ENCODE peak calls at places on chromosome 21, in ten cellular contexts. One of them, this sample, is unnamed.

GRCh38 chr21:27362249-27362648 is 395.4 kb upstream of the ADAMTS5 start:
- DNase-seq in PC-3: peak
- DNase-seq in IMR-90: no peak
- DNase-seq in GM06990: no peak
- DNase-seq in GM23338: peak
- DNase-seq in RWPE1: no peak
- DNase-seq in heart right ventricle: no peak
- DNase-seq in cardiac fibroblast: peak
- DNase-seq in MCF 10A: peak
- DNase-seq in heart left ventricle: no peak
- DNase-seq in this sample: no peak

GRCh38 chr21:35335951-35336446 is 286.9 kb upstream of the RUNX1 start:
- DNase-seq in RWPE1: no peak
- DNase-seq in heart right ventricle: no peak
- DNase-seq in heart left ventricle: no peak
- DNase-seq in PC-3: no peak
- DNase-seq in IMR-90: no peak
- DNase-seq in GM06990: no peak
- DNase-seq in MCF 10A: no peak
- DNase-seq in cardiac fibroblast: no peak
- DNase-seq in GM23338: no peak
- DNase-seq in this sample: no peak

GRCh38 chr21:16305686-16306085 is 575.9 kb downstream of the USP25 start:
- DNase-seq in GM06990: no peak
- DNase-seq in heart left ventricle: no peak
- DNase-seq in cardiac fibroblast: peak
- DNase-seq in heart right ventricle: no peak
- DNase-seq in PC-3: no peak
- DNase-seq in RWPE1: no peak
- DNase-seq in MCF 10A: no peak
- DNase-seq in GM23338: no peak
- DNase-seq in IMR-90: no peak
- DNase-seq in this sample: no peak

GRCh38 chr21:28834335-28835238 is 158.1 kb downstream of the LTN1 start:
- DNase-seq in GM23338: peak
- DNase-seq in cardiac fibroblast: no peak
- DNase-seq in GM06990: no peak
- DNase-seq in IMR-90: no peak
- DNase-seq in MCF 10A: no peak
- DNase-seq in PC-3: no peak
- DNase-seq in RWPE1: no peak
- DNase-seq in heart left ventricle: no peak
- DNase-seq in heart right ventricle: no peak
- DNase-seq in this sample: no peak

GRCh38 chr21:23639726-23640125 is 1967.6 kb downstream of the MRPL39 start:
- DNase-seq in PC-3: peak
- DNase-seq in RWPE1: peak
- DNase-seq in heart right ventricle: no peak
- DNase-seq in heart left ventricle: no peak
- DNase-seq in IMR-90: no peak
- DNase-seq in GM23338: no peak
- DNase-seq in cardiac fibroblast: no peak
- DNase-seq in MCF 10A: peak
- DNase-seq in GM06990: no peak
- DNase-seq in this sample: no peak

GRCh38 chr21:45309541-45310381 is 22.1 kb upstream of the POFUT2 start:
- DNase-seq in PC-3: no peak
- DNase-seq in heart left ventricle: peak
- DNase-seq in IMR-90: no peak
- DNase-seq in heart right ventricle: no peak
- DNase-seq in GM23338: no peak
- DNase-seq in cardiac fibroblast: no peak
- DNase-seq in MCF 10A: no peak
- DNase-seq in RWPE1: no peak
- DNase-seq in GM06990: no peak
- DNase-seq in this sample: no peak

GRCh38 chr21:35904995-35905972 is 155.0 kb downstream of the SETD4 start:
- DNase-seq in MCF 10A: peak
- DNase-seq in GM23338: no peak
- DNase-seq in heart left ventricle: peak
- DNase-seq in GM06990: no peak
- DNase-seq in heart right ventricle: no peak
- DNase-seq in RWPE1: no peak
- DNase-seq in cardiac fibroblast: peak
- DNase-seq in IMR-90: no peak
- DNase-seq in PC-3: no peak
- DNase-seq in this sample: no peak

GRCh38 chr21:35942211-35943144 is 117.8 kb downstream of the SETD4 start:
- DNase-seq in RWPE1: no peak
- DNase-seq in GM06990: no peak
- DNase-seq in IMR-90: no peak
- DNase-seq in GM23338: no peak
- DNase-seq in MCF 10A: no peak
- DNase-seq in heart right ventricle: no peak
- DNase-seq in PC-3: no peak
- DNase-seq in heart left ventricle: no peak
- DNase-seq in cardiac fibroblast: no peak
- DNase-seq in this sample: no peak

GRCh38 chr21:45747802-45748445 is 104.4 kb downstream of the PCBP3 start:
- DNase-seq in heart right ventricle: no peak
- DNase-seq in GM06990: no peak
- DNase-seq in cardiac fibroblast: peak
- DNase-seq in RWPE1: peak
- DNase-seq in MCF 10A: peak
- DNase-seq in PC-3: peak
- DNase-seq in heart left ventricle: no peak
- DNase-seq in IMR-90: peak
- DNase-seq in GM23338: peak
- DNase-seq in this sample: no peak

GRCh38 chr21:45029298-45029967 is 44.9 kb upstream of the ADARB1 start:
- DNase-seq in RWPE1: no peak
- DNase-seq in heart right ventricle: no peak
- DNase-seq in PC-3: no peak
- DNase-seq in IMR-90: no peak
- DNase-seq in GM06990: no peak
- DNase-seq in MCF 10A: no peak
- DNase-seq in cardiac fibroblast: peak
- DNase-seq in heart left ventricle: peak
- DNase-seq in GM23338: peak
- DNase-seq in this sample: no peak

GRCh38 chr21:31459457-31459856 is 115.4 kb upstream of the TIAM1 start:
- DNase-seq in GM23338: peak
- DNase-seq in RWPE1: no peak
- DNase-seq in heart left ventricle: no peak
- DNase-seq in MCF 10A: peak
- DNase-seq in cardiac fibroblast: no peak
- DNase-seq in GM06990: no peak
- DNase-seq in PC-3: no peak
- DNase-seq in IMR-90: no peak
- DNase-seq in heart right ventricle: no peak
- DNase-seq in this sample: no peak
- TF ChIP-seq CTCF in GM23338: peak
- TF ChIP-seq CTCF in RWPE1: no peak
- TF ChIP-seq CTCF in heart left ventricle: no peak
- TF ChIP-seq CTCF in MCF 10A: peak
- TF ChIP-seq CTCF in cardiac fibroblast: no peak
- TF ChIP-seq CTCF in GM06990: no peak
- TF ChIP-seq CTCF in PC-3: peak
- TF ChIP-seq CTCF in IMR-90: no peak
- TF ChIP-seq CTCF in heart right ventricle: no peak
- TF ChIP-seq CTCF in this sample: no peak

GRCh38 chr21:20045197-20045596 is 953.0 kb upstream of the NCAM2 start:
- DNase-seq in cardiac fibroblast: no peak
- DNase-seq in MCF 10A: no peak
- DNase-seq in heart left ventricle: no peak
- DNase-seq in heart right ventricle: no peak
- DNase-seq in IMR-90: no peak
- DNase-seq in RWPE1: no peak
- DNase-seq in PC-3: no peak
- DNase-seq in GM23338: no peak
- DNase-seq in GM06990: no peak
- DNase-seq in this sample: no peak

GRCh38 chr21:20040768-20041167 is 957.4 kb upstream of the NCAM2 start:
- DNase-seq in heart right ventricle: no peak
- DNase-seq in GM06990: no peak
- DNase-seq in cardiac fibroblast: peak
- DNase-seq in IMR-90: no peak
- DNase-seq in MCF 10A: peak
- DNase-seq in PC-3: peak
- DNase-seq in heart left ventricle: no peak
- DNase-seq in RWPE1: no peak
- DNase-seq in GM23338: peak
- DNase-seq in this sample: no peak
- TF ChIP-seq CTCF in heart right ventricle: no peak
- TF ChIP-seq CTCF in GM06990: peak
- TF ChIP-seq CTCF in cardiac fibroblast: no peak
- TF ChIP-seq CTCF in IMR-90: no peak
- TF ChIP-seq CTCF in MCF 10A: peak
- TF ChIP-seq CTCF in PC-3: peak
- TF ChIP-seq CTCF in heart left ventricle: peak
- TF ChIP-seq CTCF in RWPE1: no peak
- TF ChIP-seq CTCF in GM23338: peak
- TF ChIP-seq CTCF in this sample: no peak

DNA sequence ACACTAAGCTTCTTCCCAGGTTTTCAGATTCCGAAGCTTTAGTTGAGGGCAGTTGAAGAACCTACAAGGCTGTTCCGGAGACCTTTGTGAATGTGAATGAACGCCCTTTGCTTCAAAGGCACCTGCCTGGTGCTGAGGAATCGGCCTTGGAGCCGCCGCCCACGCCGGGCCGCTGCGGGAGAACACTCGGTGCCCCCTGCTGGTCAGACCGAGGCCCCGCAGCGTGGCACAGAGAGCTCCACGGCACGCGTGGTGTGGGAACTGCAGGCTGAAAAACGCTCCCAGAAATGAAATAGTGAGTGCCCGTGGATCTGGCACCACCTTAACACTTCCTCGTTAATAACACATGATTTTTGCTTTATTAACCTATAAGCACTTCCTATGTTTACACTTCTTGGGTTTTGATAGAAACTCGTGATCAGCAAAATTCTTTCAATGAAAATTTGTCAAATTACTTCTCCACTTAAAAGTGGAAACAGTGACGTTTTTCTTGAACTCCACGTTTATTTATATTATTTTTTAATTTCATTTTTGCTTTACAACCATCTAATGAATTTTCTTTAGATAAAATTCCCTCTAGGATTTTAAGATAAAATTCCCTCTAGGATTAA is 460.6 kb downstream of the DSCAM start:
- DNase-seq in cardiac fibroblast: no peak
- DNase-seq in heart right ventricle: peak
- DNase-seq in MCF 10A: peak
- DNase-seq in RWPE1: peak
- DNase-seq in GM23338: peak
- DNase-seq in PC-3: peak
- DNase-seq in heart left ventricle: peak
- DNase-seq in IMR-90: no peak
- DNase-seq in GM06990: no peak
- DNase-seq in this sample: peak
- TF ChIP-seq CTCF in cardiac fibroblast: peak
- TF ChIP-seq CTCF in heart right ventricle: peak
- TF ChIP-seq CTCF in MCF 10A: peak
- TF ChIP-seq CTCF in RWPE1: peak
- TF ChIP-seq CTCF in GM23338: peak
- TF ChIP-seq CTCF in PC-3: peak
- TF ChIP-seq CTCF in heart left ventricle: peak
- TF ChIP-seq CTCF in IMR-90: peak
- TF ChIP-seq CTCF in GM06990: peak
- TF ChIP-seq CTCF in this sample: peak

GRCh38 chr21:17512245-17513213 is at the start of gene CXADR:
- DNase-seq in heart left ventricle: peak
- DNase-seq in GM23338: peak
- DNase-seq in heart right ventricle: peak
- DNase-seq in PC-3: peak
- DNase-seq in cardiac fibroblast: peak
- DNase-seq in IMR-90: no peak
- DNase-seq in RWPE1: peak
- DNase-seq in GM06990: peak
- DNase-seq in MCF 10A: peak
- DNase-seq in this sample: peak

GRCh38 chr21:17519208-17519738 is 6.4 kb downstream of the CXADR start:
- DNase-seq in IMR-90: no peak
- DNase-seq in GM23338: no peak
- DNase-seq in heart left ventricle: no peak
- DNase-seq in RWPE1: no peak
- DNase-seq in cardiac fibroblast: no peak
- DNase-seq in GM06990: no peak
- DNase-seq in MCF 10A: no peak
- DNase-seq in heart right ventricle: no peak
- DNase-seq in PC-3: no peak
- DNase-seq in this sample: no peak

GRCh38 chr21:17514124-17514481 is 1.3 kb downstream of the CXADR start:
- DNase-seq in MCF 10A: peak
- DNase-seq in heart right ventricle: no peak
- DNase-seq in IMR-90: no peak
- DNase-seq in cardiac fibroblast: peak
- DNase-seq in GM06990: no peak
- DNase-seq in PC-3: peak
- DNase-seq in heart left ventricle: no peak
- DNase-seq in RWPE1: peak
- DNase-seq in GM23338: peak
- DNase-seq in this sample: no peak

DNA sequence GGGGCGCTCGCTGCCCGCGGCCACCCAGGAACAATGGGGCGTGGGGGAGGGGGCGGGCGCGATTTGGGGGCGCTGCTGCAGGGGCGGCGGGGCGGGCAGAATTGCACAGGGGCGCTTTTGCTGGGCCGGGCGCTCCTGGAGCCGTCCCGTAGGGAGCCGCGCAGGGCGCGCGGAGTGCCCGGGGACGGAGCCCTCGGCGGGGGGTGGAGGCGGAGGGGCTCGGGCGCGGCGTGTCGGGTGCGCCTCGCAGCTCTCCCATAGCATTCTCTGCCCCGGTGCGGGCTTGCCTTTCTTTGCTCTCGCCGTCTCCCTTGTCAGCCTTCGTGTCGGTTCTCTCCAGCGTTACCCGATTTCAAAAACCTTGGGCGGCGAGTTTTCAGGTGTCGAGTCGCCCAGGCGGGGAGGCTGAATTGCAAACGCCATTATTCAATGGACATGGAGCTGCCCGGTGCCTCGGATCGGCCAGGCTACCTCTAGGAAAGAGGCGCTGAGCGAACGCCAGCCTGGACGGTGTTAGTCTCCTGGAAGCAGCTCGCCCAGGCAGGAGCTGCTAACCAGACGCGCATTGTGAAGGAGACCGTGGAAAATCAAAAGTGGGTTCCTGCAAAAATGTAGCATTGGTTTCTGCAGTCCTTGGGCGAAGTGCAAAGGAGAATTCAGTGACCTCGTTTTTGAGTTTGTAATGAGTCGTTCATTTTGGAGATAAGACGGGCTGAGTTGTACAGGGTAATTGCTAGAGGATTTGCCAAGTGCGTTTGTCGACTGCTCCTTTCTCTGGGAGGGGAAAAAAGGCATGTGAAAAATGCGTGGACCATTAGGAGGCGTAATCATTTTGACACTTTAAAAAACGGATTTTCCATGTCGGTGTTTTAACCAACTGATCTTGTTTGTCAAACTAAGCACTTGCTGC is 626 bp downstream of the CXADR start:
- DNase-seq in MCF 10A: peak
- DNase-seq in PC-3: peak
- DNase-seq in IMR-90: no peak
- DNase-seq in GM06990: peak
- DNase-seq in heart left ventricle: peak
- DNase-seq in heart right ventricle: no peak
- DNase-seq in RWPE1: peak
- DNase-seq in GM23338: peak
- DNase-seq in cardiac fibroblast: peak
- DNase-seq in this sample: peak
- TF ChIP-seq CTCF in MCF 10A: no peak
- TF ChIP-seq CTCF in PC-3: peak
- TF ChIP-seq CTCF in IMR-90: no peak
- TF ChIP-seq CTCF in GM06990: no peak
- TF ChIP-seq CTCF in heart left ventricle: no peak
- TF ChIP-seq CTCF in heart right ventricle: no peak
- TF ChIP-seq CTCF in RWPE1: no peak
- TF ChIP-seq CTCF in GM23338: no peak
- TF ChIP-seq CTCF in cardiac fibroblast: no peak
- TF ChIP-seq CTCF in this sample: no peak